ENCODE peak calls at places on chromosomes 13 and 19, in seven cellular contexts. R, U, C, I, W, O and G are unnamed samples.

GRCh38 chr19:3243851-3244700 is 19.6 kb downstream of the CELF5 start:
- DNase-seq in R (peak), U (peak), C (peak), I (peak), W (peak), O (peak), G (peak)

GRCh38 chr13:27797228-27797624 is 4.9 kb downstream of the GSX1 start:
- DNase-seq in R (peak), U (peak), C (peak), I (peak), W (peak), O (peak), G (peak)

GRCh38 chr19:47122359-47123335 is 8.0 kb upstream of the SAE1 start:
- DNase-seq in R (no peak), U (peak), C (no peak), I (no peak), W (peak), O (no peak), G (peak)

GRCh38 chr13:60163525-60164471 is at the start of gene DIAPH3:
- DNase-seq in R (peak), U (peak), C (peak), I (peak), W (peak), O (peak), G (peak)

GRCh38 chr19:58554494-58555368 is at the start of gene CHMP2A:
- DNase-seq in R (peak), U (peak), C (peak), I (peak), W (peak), O (peak), G (peak)

GRCh38 chr19:44003461-44004134 is 841 bp downstream of the ZNF230 start:
- DNase-seq in R (peak), U (no peak), C (no peak), I (no peak), W (peak), O (no peak), G (peak)

GRCh38 chr13:46761866-46762265 is 35.1 kb downstream of the ESD start:
- DNase-seq in R (no peak), U (no peak), C (no peak), I (no peak), W (no peak), O (no peak), G (no peak)

GRCh38 chr19:56139847-56140582 is 1.1 kb upstream of the ZNF444 start:
- DNase-seq in R (no peak), U (no peak), C (no peak), I (no peak), W (peak), O (no peak), G (peak)

GRCh38 chr19:13788991-13789390 is 6.3 kb upstream of the ZSWIM4 start:
- DNase-seq in R (no peak), U (peak), C (no peak), I (no peak), W (peak), O (no peak), G (peak)

GRCh38 chr19:13163609-13164364 is 13.6 kb downstream of the IER2 start:
- DNase-seq in R (peak), U (peak), C (peak), I (peak), W (peak), O (peak), G (peak)

GRCh38 chr19:51904331-51905165 is at the start of gene ZNF649:
- DNase-seq in R (peak), U (peak), C (peak), I (peak), W (peak), O (peak), G (peak)

GRCh38 chr13:27775943-27776342 is 16.3 kb upstream of the GSX1 start:
- DNase-seq in R (no peak), U (no peak), C (no peak), I (no peak), W (no peak), O (peak), G (no peak)

GRCh38 chr19:38952395-38953165 is 21.8 kb downstream of the MRPS12 start:
- DNase-seq in R (peak), U (peak), C (no peak), I (peak), W (peak), O (peak), G (peak)

GRCh38 chr13:66501187-66501586 is 728.9 kb downstream of the PCDH9 start:
- DNase-seq in R (no peak), U (peak), C (no peak), I (no peak), W (no peak), O (no peak), G (peak)

GRCh38 chr13:85693889-85694511 is 105.2 kb downstream of the SLITRK6 start:
- DNase-seq in R (no peak), U (peak), C (no peak), I (peak), W (no peak), O (no peak), G (peak)

GRCh38 chr13:81458211-81458610 is 1117.3 kb upstream of the SPRY2 start:
- DNase-seq in R (no peak), U (no peak), C (no peak), I (no peak), W (no peak), O (no peak), G (no peak)

GRCh38 chr19:53102186-53102585 is 1.0 kb downstream of the ZNF160 start:
- DNase-seq in R (no peak), U (no peak), C (peak), I (peak), W (no peak), O (no peak), G (no peak)

GRCh38 chr13:24301434-24301833 is 7.9 kb upstream of the C1QTNF9 start:
- DNase-seq in R (no peak), U (no peak), C (no peak), I (peak), W (no peak), O (no peak), G (no peak)

GRCh38 chr13:75505327-75505726 is 23.4 kb upstream of the TBC1D4 start:
- DNase-seq in R (no peak), U (no peak), C (no peak), I (no peak), W (no peak), O (no peak), G (no peak)

GRCh38 chr13:113489171-113489548 is 1.4 kb downstream of the DCUN1D2 start:
- DNase-seq in R (no peak), U (no peak), C (peak), I (peak), W (peak), O (peak), G (no peak)

GRCh38 chr19:47221890-47222289 is 9.1 kb downstream of the BBC3 start:
- DNase-seq in R (no peak), U (no peak), C (no peak), I (no peak), W (no peak), O (no peak), G (no peak)

GRCh38 chr13:42211704-42212103 is 60.2 kb upstream of the AKAP11 start:
- DNase-seq in R (no peak), U (peak), C (no peak), I (no peak), W (no peak), O (no peak), G (peak)

GRCh38 chr19:11489378-11489777 is 8.5 kb upstream of the ELAVL3 start:
- DNase-seq in R (no peak), U (no peak), C (no peak), I (no peak), W (no peak), O (no peak), G (no peak)

GRCh38 chr19:46218160-46218559 is 11.4 kb upstream of the IGFL1 start:
- DNase-seq in R (peak), U (peak), C (peak), I (peak), W (peak), O (peak), G (peak)

GRCh38 chr13:101552797-101553196 is 100.3 kb downstream of the ITGBL1 start:
- DNase-seq in R (no peak), U (peak), C (no peak), I (peak), W (peak), O (no peak), G (peak)

GRCh38 chr19:17172624-17173345 is 42.4 kb upstream of the USE1 start:
- DNase-seq in R (no peak), U (no peak), C (no peak), I (peak), W (peak), O (no peak), G (no peak)

GRCh38 chr13:107119989-107120881 is 552.3 kb upstream of the ARGLU1 start:
- DNase-seq in R (no peak), U (no peak), C (no peak), I (no peak), W (no peak), O (no peak), G (no peak)

GRCh38 chr13:98420560-98421175 is 156.2 kb downstream of the STK24 start:
- DNase-seq in R (no peak), U (no peak), C (no peak), I (no peak), W (no peak), O (no peak), G (no peak)

GRCh38 chr19:3983936-3984583 is 1.2 kb downstream of the EEF2 start:
- DNase-seq in R (peak), U (peak), C (no peak), I (no peak), W (peak), O (peak), G (peak)

GRCh38 chr13:56317839-56318238 is 822.9 kb upstream of the PRR20A start:
- DNase-seq in R (no peak), U (no peak), C (no peak), I (peak), W (no peak), O (peak), G (no peak)

GRCh38 chr19:29785955-29786589 is 25.7 kb upstream of the CCNE1 start:
- DNase-seq in R (peak), U (no peak), C (no peak), I (peak), W (peak), O (peak), G (no peak)

GRCh38 chr13:32443111-32443510 is 15.2 kb upstream of the N4BP2L1 start:
- DNase-seq in R (no peak), U (peak), C (no peak), I (peak), W (peak), O (no peak), G (peak)

GRCh38 chr13:114044486-114044885 is 70.6 kb upstream of the C13orf46 start:
- DNase-seq in R (no peak), U (peak), C (no peak), I (no peak), W (no peak), O (no peak), G (peak)

GRCh38 chr13:39616087-39616694 is 13.2 kb upstream of the LHFPL6 start:
- DNase-seq in R (no peak), U (peak), C (peak), I (peak), W (peak), O (peak), G (peak)

GRCh38 chr19:52716578-52716977 is 18.3 kb downstream of the ZNF611 start:
- DNase-seq in R (peak), U (no peak), C (no peak), I (peak), W (no peak), O (peak), G (no peak)

GRCh38 chr19:33797821-33798633 is 1.4 kb downstream of the KCTD15 start:
- DNase-seq in R (peak), U (peak), C (peak), I (peak), W (no peak), O (peak), G (peak)

GRCh38 chr19:36142046-36142445 is 2.2 kb downstream of the CAPNS1 start:
- DNase-seq in R (no peak), U (no peak), C (no peak), I (no peak), W (no peak), O (no peak), G (no peak)
- H3K9ac ChIP-seq in R (no peak), U (no peak), C (no peak), I (peak), W (no peak), O (no peak), G (no peak)

GRCh38 chr19:50494186-50495019 is 16.6 kb downstream of the JOSD2 start:
- DNase-seq in R (no peak), U (no peak), C (no peak), I (no peak), W (no peak), O (peak), G (no peak)
- H4K8ac ChIP-seq in R (no peak), U (no peak), C (peak), I (no peak), W (no peak), O (no peak), G (no peak)

DNA sequence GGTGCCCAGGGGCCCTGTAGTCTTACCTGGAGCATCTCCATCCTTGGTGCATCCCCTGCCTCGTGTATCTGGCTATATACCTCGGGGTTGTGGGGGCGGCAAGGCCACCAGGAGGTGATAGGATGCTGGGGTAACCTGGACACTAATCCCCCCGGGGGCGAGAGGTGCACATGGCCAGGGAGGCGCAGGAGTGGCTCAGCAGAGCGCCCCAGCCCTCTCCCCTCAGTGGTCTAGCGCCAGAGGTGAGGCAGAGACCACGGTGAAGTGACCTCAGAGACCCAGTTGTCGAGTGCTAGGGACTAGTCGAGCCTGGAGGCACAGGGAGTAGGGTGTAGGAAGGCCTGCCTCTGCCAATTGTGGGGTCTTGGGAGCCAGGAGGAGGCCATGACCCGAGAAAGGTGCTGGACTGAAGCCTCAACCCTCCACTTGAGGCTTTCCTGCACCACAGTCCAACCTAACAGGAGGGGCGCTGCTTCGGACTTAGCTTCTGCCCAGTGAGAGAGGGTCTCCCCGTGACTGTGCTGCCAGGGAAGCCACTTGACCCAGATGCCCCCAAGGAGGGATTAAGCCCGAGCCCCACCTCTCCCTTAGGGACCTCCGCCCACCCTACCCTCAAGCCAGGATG is at the start of gene LHB:
- DNase-seq in R (no peak), U (no peak), C (no peak), I (no peak), W (no peak), O (peak), G (no peak)
- H3K27ac ChIP-seq in R (no peak), U (no peak), C (no peak), I (no peak), W (no peak), O (no peak), G (no peak)

GRCh38 chr13:22749626-22750025 is 431.2 kb upstream of the SGCG start:
- DNase-seq in R (no peak), U (no peak), C (no peak), I (no peak), W (peak), O (no peak), G (no peak)

GRCh38 chr13:22740264-22740663 is 440.5 kb upstream of the SGCG start:
- DNase-seq in R (no peak), U (no peak), C (peak), I (peak), W (peak), O (no peak), G (no peak)

GRCh38 chr13:22748866-22749586 is 431.8 kb upstream of the SGCG start:
- DNase-seq in R (no peak), U (no peak), C (no peak), I (no peak), W (peak), O (no peak), G (no peak)

GRCh38 chr13:22744688-22745452 is 435.9 kb upstream of the SGCG start:
- DNase-seq in R (no peak), U (no peak), C (no peak), I (no peak), W (no peak), O (peak), G (no peak)
- H3K9ac ChIP-seq in R (no peak), U (no peak), C (no peak), I (no peak), W (no peak), O (no peak), G (no peak)

GRCh38 chr13:110682746-110683145 is 23.2 kb downstream of the CARS2 start:
- DNase-seq in R (no peak), U (no peak), C (no peak), I (no peak), W (no peak), O (no peak), G (no peak)
- H4K8ac ChIP-seq in R (no peak), U (no peak), C (no peak), I (no peak), W (no peak), O (no peak), G (no peak)

DNA sequence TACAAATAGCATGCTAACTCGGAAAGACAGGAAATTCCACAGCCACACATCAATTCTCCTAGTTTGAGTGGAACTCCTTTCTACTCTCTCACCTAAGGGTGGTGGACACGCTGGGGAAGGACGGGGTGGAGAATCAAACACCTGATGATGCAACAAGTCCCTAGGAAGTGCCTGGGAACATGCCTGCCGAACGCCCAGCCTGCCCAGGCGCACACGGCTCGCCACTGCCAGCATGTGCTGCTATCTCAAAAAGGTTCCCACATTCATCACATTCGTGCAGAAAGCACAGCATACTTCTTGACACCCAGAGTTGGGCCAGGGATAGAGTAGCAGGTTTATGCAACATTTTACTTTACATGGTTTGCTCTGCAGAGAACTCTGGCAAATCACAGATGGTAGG is 164.6 kb downstream of the ABCC4 start:
- DNase-seq in R (no peak), U (no peak), C (no peak), I (no peak), W (no peak), O (no peak), G (no peak)
- H3K27ac ChIP-seq in R (no peak), U (no peak), C (no peak), I (no peak), W (no peak), O (no peak), G (no peak)

GRCh38 chr13:45401306-45401705 is 16.9 kb downstream of the SLC25A30 start:
- DNase-seq in R (no peak), U (no peak), C (no peak), I (no peak), W (no peak), O (no peak), G (no peak)
- H3K9ac ChIP-seq in R (no peak), U (no peak), C (no peak), I (no peak), W (no peak), O (no peak), G (no peak)

GRCh38 chr19:31347356-31347755 is 1.9 kb downstream of the TSHZ3 start:
- DNase-seq in R (no peak), U (peak), C (no peak), I (no peak), W (no peak), O (no peak), G (no peak)
- H4K8ac ChIP-seq in R (no peak), U (no peak), C (no peak), I (no peak), W (no peak), O (no peak), G (no peak)

GRCh38 chr13:51785592-51786424 is 18.2 kb downstream of the DHRS12 start:
- DNase-seq in R (no peak), U (peak), C (no peak), I (peak), W (peak), O (no peak), G (peak)
- H3K27ac ChIP-seq in R (no peak), U (no peak), C (no peak), I (no peak), W (no peak), O (no peak), G (no peak)

GRCh38 chr19:28126499-28126898 is 1086.5 kb downstream of the UQCRFS1 start:
- DNase-seq in R (no peak), U (no peak), C (no peak), I (no peak), W (no peak), O (no peak), G (no peak)

GRCh38 chr19:28128341-28128740 is 1084.6 kb downstream of the UQCRFS1 start:
- DNase-seq in R (no peak), U (no peak), C (no peak), I (no peak), W (no peak), O (no peak), G (no peak)

DNA sequence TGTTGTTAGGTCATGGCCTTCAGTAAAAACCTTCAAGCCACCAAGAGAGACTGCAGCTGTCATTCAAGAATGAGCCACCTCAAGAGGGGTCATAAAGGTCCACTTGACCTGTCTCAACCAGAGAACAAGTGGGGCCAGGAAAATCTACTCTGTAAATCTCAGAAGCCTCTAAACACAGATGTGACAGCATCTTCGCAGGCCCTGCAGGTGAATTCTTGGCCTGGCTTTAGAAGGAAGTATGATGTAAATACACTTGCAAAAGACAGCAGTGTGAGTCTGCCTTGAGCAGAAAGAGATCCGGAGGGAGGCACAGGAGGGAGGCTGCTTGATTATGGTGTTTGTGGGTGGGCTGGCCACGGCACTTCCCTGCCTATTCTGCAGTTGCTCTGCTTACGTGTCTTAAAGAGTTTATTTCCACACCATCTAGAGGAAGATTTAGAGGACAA is 1082.9 kb downstream of the UQCRFS1 start:
- DNase-seq in R (no peak), U (no peak), C (no peak), I (peak), W (no peak), O (no peak), G (no peak)
- H3K9ac ChIP-seq in R (no peak), U (no peak), C (no peak), I (no peak), W (no peak), O (no peak), G (no peak)